ENCODE peak calls at places on chromosomes 13 and 19, in four cellular contexts. T is brain microvascular endothelial cell, Z is tibial artery, I is tibial nerve. N is an unnamed sample.
A peak's percentile ranks its signal among the peaks of the same experiment; 100 is the strongest.

GRCh38 chr19:31351212-31352193 is 2.3 kb upstream of the TSHZ3 start:
- DNase-seq in T (peak; percentile 51), Z (no peak), I (no peak), N (no peak)

GRCh38 chr13:37065893-37066526 is 6.5 kb upstream of the SUPT20H start:
- DNase-seq in T (no peak), Z (no peak), I (no peak), N (no peak)

GRCh38 chr19:5460748-5461147 is 5.5 kb downstream of the ZNRF4 start:
- DNase-seq in T (no peak), Z (no peak), I (no peak), N (no peak)

GRCh38 chr13:94195715-94196114 is 283.8 kb downstream of the DCT start:
- DNase-seq in T (peak; percentile 97), Z (no peak), I (no peak), N (no peak)

GRCh38 chr19:33384983-33385382 is 11.5 kb downstream of the CEBPG start:
- DNase-seq in T (no peak), Z (no peak), I (no peak), N (no peak)

GRCh38 chr19:5828661-5829566 is 10.6 kb downstream of the FUT6 start:
- DNase-seq in T (no peak), Z (no peak), I (no peak), N (no peak)

GRCh38 chr13:107233541-107233940 is 665.6 kb upstream of the ARGLU1 start:
- DNase-seq in T (no peak), Z (no peak), I (no peak), N (no peak)

GRCh38 chr19:22332924-22333323 is 46.7 kb downstream of the ZNF729 start:
- DNase-seq in T (peak; percentile 0), Z (no peak), I (no peak), N (no peak)

GRCh38 chr19:46722004-46722380 is 5.1 kb upstream of the PRKD2 start:
- DNase-seq in T (no peak), Z (no peak), I (no peak), N (peak; percentile 53)

GRCh38 chr19:46722421-46723022 is 5.6 kb upstream of the PRKD2 start:
- DNase-seq in T (no peak), Z (no peak), I (no peak), N (no peak)

GRCh38 chr19:46723023-46723461 is 6.1 kb upstream of the PRKD2 start:
- DNase-seq in T (no peak), Z (no peak), I (no peak), N (peak; percentile 68)

GRCh38 chr19:46724468-46724867 is 7.6 kb upstream of the PRKD2 start:
- DNase-seq in T (no peak), Z (no peak), I (no peak), N (peak; percentile 68)

GRCh38 chr19:46723471-46723870 is 6.6 kb upstream of the PRKD2 start:
- DNase-seq in T (no peak), Z (no peak), I (no peak), N (peak; percentile 43)
- H3K36me3 ChIP-seq in T (peaks cover 89% of the 10 kb centered on the region), Z (peaks cover 59% of the 10 kb centered on the region), I (peaks cover 44% of the 10 kb centered on the region), N (peaks cover 95% of the 10 kb centered on the region)

DNA sequence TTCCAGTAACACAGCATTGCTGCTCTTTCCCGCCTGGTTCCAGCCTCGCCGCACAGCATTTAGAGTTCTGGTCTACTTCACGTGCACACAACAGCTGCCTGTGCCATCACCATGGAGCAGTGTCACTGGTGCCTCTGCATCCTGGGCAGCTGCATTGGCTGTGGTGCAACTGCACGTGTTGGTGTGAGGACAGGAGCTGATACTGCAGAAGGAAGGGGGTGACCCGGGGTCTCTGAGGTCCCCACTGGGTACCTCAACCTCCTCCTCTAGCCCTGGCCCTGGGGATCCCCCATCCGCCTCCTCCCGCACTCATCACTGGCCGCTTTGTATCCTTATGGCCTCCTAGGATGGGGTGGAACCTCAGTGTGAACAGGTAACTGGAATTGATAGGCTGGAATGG is 112.5 kb downstream of the SOX1 start:
- DNase-seq in T (no peak), Z (no peak), I (no peak), N (no peak)
- TF ChIP-seq CTCF in T (no peak), Z (no peak), I (no peak), N (no peak)

GRCh38 chr19:13913352-13913751 is 7.4 kb downstream of the CC2D1A start:
- DNase-seq in T (no peak), Z (no peak), I (no peak), N (no peak)
- H3K36me3 ChIP-seq in T (peaks cover 28% of the 10 kb centered on the region), Z (peaks cover 41% of the 10 kb centered on the region), I (peaks cover 30% of the 10 kb centered on the region), N (peaks cover 79% of the 10 kb centered on the region)

GRCh38 chr13:110396476-110396875 is 89.4 kb downstream of the COL4A2 start:
- DNase-seq in T (no peak), Z (no peak), I (no peak), N (no peak)

GRCh38 chr13:110399801-110400200 is 92.7 kb downstream of the COL4A2 start:
- DNase-seq in T (no peak), Z (no peak), I (no peak), N (no peak)

GRCh38 chr13:110396913-110397379 is 89.9 kb downstream of the COL4A2 start:
- DNase-seq in T (peak; percentile 100), Z (peak; percentile 98), I (peak; percentile 87), N (no peak)

GRCh38 chr13:110398564-110399507 is 91.8 kb downstream of the COL4A2 start:
- DNase-seq in T (no peak), Z (no peak), I (no peak), N (no peak)

DNA sequence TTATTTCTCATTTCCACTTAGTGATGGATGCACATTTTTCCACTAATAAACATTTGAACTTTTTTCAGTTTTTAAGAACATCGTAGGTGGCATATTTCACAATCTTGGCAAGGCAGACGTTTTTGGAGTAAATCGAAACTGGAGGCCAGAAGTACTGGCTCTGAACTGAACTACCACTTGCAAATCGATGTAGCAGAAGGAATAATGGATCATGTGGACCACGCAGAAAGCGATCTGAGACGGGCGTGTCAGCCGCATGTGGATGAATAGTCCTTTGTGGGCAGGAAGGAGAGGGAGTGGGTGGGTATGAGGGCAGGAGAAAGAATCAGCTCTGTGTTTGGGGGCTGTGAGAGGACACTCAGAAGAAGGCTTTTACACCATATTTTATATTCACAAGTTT is 90.4 kb downstream of the COL4A2 start:
- DNase-seq in T (no peak), Z (no peak), I (no peak), N (no peak)
- TF ChIP-seq CTCF in T (no peak), Z (no peak), I (no peak), N (no peak)

GRCh38 chr19:48455171-48455907 is at the start of gene KCNJ14:
- DNase-seq in T (no peak), Z (no peak), I (no peak), N (no peak)

GRCh38 chr19:48454150-48454730 is 1.1 kb upstream of the KCNJ14 start:
- DNase-seq in T (no peak), Z (no peak), I (no peak), N (peak; percentile 74)

GRCh38 chr19:48455908-48456562 is 661 bp downstream of the KCNJ14 start:
- DNase-seq in T (no peak), Z (no peak), I (no peak), N (no peak)

GRCh38 chr19:48458016-48458415 is 2.6 kb downstream of the KCNJ14 start:
- DNase-seq in T (no peak), Z (no peak), I (no peak), N (no peak)

GRCh38 chr19:48456864-48457263 is 1.5 kb downstream of the KCNJ14 start:
- DNase-seq in T (no peak), Z (no peak), I (no peak), N (peak; percentile 14)
- H3K36me3 ChIP-seq in T (peaks cover 46% of the 10 kb centered on the region), Z (peaks cover 19% of the 10 kb centered on the region), I (peaks cover 21% of the 10 kb centered on the region), N (no peaks in the 10 kb centered on the region)

GRCh38 chr19:11659612-11660011 is 62.3 kb downstream of the ZNF627 start:
- DNase-seq in T (no peak), Z (no peak), I (no peak), N (no peak)
- TF ChIP-seq CTCF in T (no peak), Z (peak; percentile 24), I (no peak), N (peak; percentile 15)

GRCh38 chr13:73058741-73059459 is at the start of gene KLF5:
- DNase-seq in T (peak; percentile 92), Z (peak; percentile 98), I (peak; percentile 97), N (peak; percentile 100)

GRCh38 chr13:73062368-73062767 is 3.6 kb downstream of the KLF5 start:
- DNase-seq in T (no peak), Z (no peak), I (no peak), N (no peak)

GRCh38 chr13:73061478-73062275 is 2.9 kb downstream of the KLF5 start:
- DNase-seq in T (no peak), Z (no peak), I (no peak), N (peak; percentile 54)

GRCh38 chr13:73059460-73060250 is 850 bp downstream of the KLF5 start:
- DNase-seq in T (no peak), Z (peak; percentile 75), I (no peak), N (peak; percentile 92)

DNA sequence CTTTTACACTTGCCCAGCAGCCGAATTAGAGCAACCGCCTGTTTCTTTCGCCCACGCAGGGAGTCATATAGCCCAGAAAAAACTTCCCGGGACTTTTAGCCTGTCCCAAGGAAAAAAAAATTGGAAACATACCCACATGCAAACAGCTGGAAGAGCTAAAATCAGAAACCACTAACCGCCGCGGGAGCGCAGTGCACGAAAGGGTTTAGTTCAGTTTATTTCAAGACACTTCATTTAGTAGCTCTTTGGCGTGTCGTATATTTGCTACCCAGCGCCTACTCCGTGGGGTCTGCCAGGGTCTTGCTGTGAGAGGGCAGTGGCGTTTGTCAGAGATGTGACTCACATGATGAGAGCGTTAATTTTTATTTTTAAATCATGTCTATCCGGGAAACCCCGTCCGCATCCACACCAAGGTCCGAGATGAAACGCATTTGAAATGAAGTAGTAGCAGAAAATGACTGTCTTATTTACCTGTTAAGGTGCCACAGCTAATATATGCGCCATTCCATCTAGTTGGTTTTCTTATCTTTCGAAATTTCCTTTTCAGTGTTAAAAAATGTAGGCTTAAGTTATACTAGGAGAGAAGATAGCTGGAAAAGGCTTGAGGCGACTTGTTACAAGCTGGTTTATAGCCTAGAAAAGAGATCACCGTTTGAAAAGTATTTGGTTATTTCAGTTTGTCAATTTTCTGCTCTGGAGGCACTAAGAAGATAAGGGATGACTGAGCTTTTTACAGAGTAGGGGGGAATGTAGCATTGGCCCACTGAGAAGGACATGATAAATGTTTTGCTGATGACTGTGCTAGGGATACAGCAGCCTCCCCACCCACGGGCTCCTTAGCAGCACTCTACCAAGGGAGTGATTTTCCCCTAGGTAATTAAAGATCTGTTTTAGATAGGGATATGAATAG is 1.7 kb downstream of the KLF5 start:
- DNase-seq in T (peak; percentile 64), Z (no peak), I (no peak), N (peak; percentile 75)
- H3K36me3 ChIP-seq in T (no peaks in the 10 kb centered on the region), Z (no peaks in the 10 kb centered on the region), I (no peaks in the 10 kb centered on the region), N (no peaks in the 10 kb centered on the region)